ENCODE peak calls at places on chromosomes 6 and 20, in seven cellular contexts. R is PC-3; X is left cardiac atrium; B is T-cell; Y is activated CD4-positive, CD25-positive, alpha-beta regulatory T cell treated with anti-CD3 and anti-CD28 coated beads, Interleukin-2, amount 50 U/mL, for 24 hours; T is CD4-positive, CD25-positive, alpha-beta regulatory T cell; F is left ventricle myocardium superior. K is an unnamed sample.
A peak's percentile ranks its signal among the peaks of the same experiment; 100 is the strongest.

GRCh38 chr20:62736407-62737071 is 27.9 kb downstream of the NTSR1 start:
- ATAC-seq in Y (no peak), B (no peak), X (no peak), R (no peak), F (no peak), T (no peak), K (no peak)

GRCh38 chr6:38715016-38715809 is at the start of gene DNAH8:
- ATAC-seq in X (peak; percentile 53), Y (peak; percentile 30), R (no peak), F (no peak), T (no peak), B (no peak), K (no peak)

GRCh38 chr6:149170564-149171452 is 146.7 kb upstream of the TAB2 start:
- ATAC-seq in R (no peak), F (peak; percentile 87), T (no peak), X (peak; percentile 26), Y (no peak), B (no peak), K (no peak)

GRCh38 chr6:45969026-45969425 is 46.6 kb downstream of the CLIC5 start:
- ATAC-seq in Y (no peak), R (no peak), T (no peak), B (no peak), X (no peak), F (no peak), K (no peak)

GRCh38 chr6:47485491-47486135 is 8.0 kb downstream of the CD2AP start:
- ATAC-seq in X (no peak), F (no peak), R (no peak), Y (peak; percentile 53), T (no peak), B (no peak), K (peak; percentile 70)

GRCh38 chr6:32886674-32887383 is 32.8 kb downstream of the PSMB9 start:
- ATAC-seq in F (no peak), R (peak; percentile 51), T (no peak), B (no peak), Y (no peak), X (no peak), K (no peak)

GRCh38 chr6:136470044-136470443 is 80.2 kb downstream of the MAP7 start:
- ATAC-seq in Y (no peak), F (no peak), B (no peak), R (no peak), T (no peak), X (no peak), K (no peak)

GRCh38 chr6:11364971-11365397 is 132.5 kb upstream of the NEDD9 start:
- ATAC-seq in R (no peak), T (no peak), X (peak; percentile 75), F (peak; percentile 84), Y (no peak), B (no peak), K (peak; percentile 39)

GRCh38 chr6:106373502-106374239 is 13.2 kb downstream of the CRYBG1 start:
- ATAC-seq in B (no peak), X (no peak), T (no peak), Y (peak; percentile 70), F (no peak), R (no peak), K (no peak)

GRCh38 chr6:45382391-45382790 is 4.7 kb upstream of the SUPT3H start:
- ATAC-seq in R (no peak), T (no peak), X (no peak), B (no peak), Y (no peak), F (no peak), K (no peak)

GRCh38 chr6:79070206-79070825 is 7.7 kb downstream of the PHIP start:
- ATAC-seq in Y (no peak), F (no peak), T (no peak), X (peak; percentile 26), R (no peak), B (no peak), K (no peak)

GRCh38 chr6:20188630-20189075 is 23.6 kb downstream of the MBOAT1 start:
- ATAC-seq in X (no peak), Y (no peak), F (no peak), B (no peak), R (no peak), T (no peak), K (no peak)

GRCh38 chr6:110738899-110739365 is 76.3 kb downstream of the CDK19 start:
- ATAC-seq in Y (no peak), T (no peak), R (no peak), F (peak; percentile 70), X (peak; percentile 81), B (no peak), K (no peak)

GRCh38 chr6:42938987-42939809 is 9.9 kb downstream of the CNPY3 start:
- ATAC-seq in Y (no peak), F (peak; percentile 68), T (no peak), R (no peak), X (peak; percentile 21), B (no peak), K (no peak)

GRCh38 chr6:3270258-3270657 is 11.5 kb downstream of the PSMG4 start:
- ATAC-seq in B (no peak), X (no peak), R (no peak), T (no peak), Y (no peak), F (no peak), K (no peak)

GRCh38 chr6:24777227-24777626 is 2.5 kb downstream of the GMNN start:
- ATAC-seq in F (no peak), R (no peak), T (no peak), Y (no peak), X (no peak), B (no peak), K (no peak)

GRCh38 chr20:62918830-62919229 is 7.5 kb downstream of the DIDO1 start:
- ATAC-seq in B (peak; percentile 70), Y (peak; percentile 46), F (no peak), T (peak; percentile 42), X (no peak), R (no peak), K (no peak)

GRCh38 chr20:12875510-12875909 is 133.3 kb upstream of the SPTLC3 start:
- ATAC-seq in B (no peak), X (peak; percentile 65), Y (no peak), R (no peak), F (peak; percentile 58), T (no peak), K (no peak)

GRCh38 chr6:7526755-7527154 is 14.7 kb upstream of the DSP start:
- ATAC-seq in R (no peak), T (no peak), X (no peak), F (no peak), Y (no peak), B (no peak), K (no peak)

GRCh38 chr20:62011403-62011791 is 54.3 kb downstream of the TAF4 start:
- ATAC-seq in F (no peak), T (no peak), R (peak; percentile 57), X (no peak), B (no peak), Y (no peak), K (peak; percentile 43)

GRCh38 chr20:21570285-21570992 is 56.6 kb upstream of the NKX2-2 start:
- ATAC-seq in T (no peak), X (no peak), B (no peak), Y (no peak), F (no peak), R (no peak), K (no peak)

GRCh38 chr6:1263039-1263849 is 48.7 kb upstream of the FOXQ1 start:
- ATAC-seq in B (no peak), R (no peak), F (no peak), T (no peak), Y (no peak), X (no peak), K (no peak)

GRCh38 chr6:103122766-103123601 is 1729.5 kb downstream of the GRIK2 start:
- ATAC-seq in Y (no peak), X (peak; percentile 31), T (no peak), F (peak; percentile 50), R (peak; percentile 80), B (no peak), K (no peak)

GRCh38 chr20:2108987-2109386 is 7.4 kb downstream of the STK35 start:
- ATAC-seq in B (no peak), R (peak; percentile 99), F (peak; percentile 44), T (no peak), X (peak; percentile 84), Y (no peak), K (peak; percentile 87)

GRCh38 chr6:27565839-27566779 is 93.2 kb upstream of the ZNF184 start:
- ATAC-seq in B (no peak), R (no peak), Y (no peak), F (no peak), X (no peak), T (no peak), K (no peak)

GRCh38 chr6:31083742-31084354 is 28.5 kb downstream of the C6orf15 start:
- ATAC-seq in T (no peak), Y (no peak), B (no peak), X (peak; percentile 16), F (peak; percentile 51), R (no peak), K (no peak)

K was measured in esophagus mucosa.